ENCODE peak calls at places on chromosomes 4 and X, in nine cellular contexts. One of them, this sample, is unnamed.
A peak's percentile ranks its signal among the peaks of the same experiment; 100 is the strongest.

GRCh38 chr4:39814403-39815185 is 116.7 kb downstream of the UBE2K start:
- DNase-seq in stomach: no peak
- DNase-seq in suprapubic skin: no peak
- DNase-seq in upper lobe of left lung: no peak
- DNase-seq in H1: no peak
- DNase-seq in K562: no peak
- DNase-seq in transverse colon: no peak
- DNase-seq in GM12878: no peak
- DNase-seq in HepG2: peak; percentile 43
- DNase-seq in this sample: no peak

GRCh38 chrX:148333989-148334388 is 166.4 kb upstream of the AFF2 start:
- DNase-seq in HepG2: no peak
- DNase-seq in K562: no peak
- DNase-seq in H1: no peak
- DNase-seq in stomach: no peak
- DNase-seq in suprapubic skin: no peak
- DNase-seq in GM12878: no peak
- DNase-seq in transverse colon: no peak
- DNase-seq in upper lobe of left lung: no peak
- DNase-seq in this sample: no peak

GRCh38 chrX:151753313-151754041 is 18.9 kb downstream of the CNGA2 start:
- DNase-seq in suprapubic skin: peak; percentile 67
- DNase-seq in upper lobe of left lung: peak; percentile 51
- DNase-seq in HepG2: peak; percentile 13
- DNase-seq in transverse colon: peak; percentile 28
- DNase-seq in GM12878: no peak
- DNase-seq in K562: peak; percentile 65
- DNase-seq in stomach: peak; percentile 35
- DNase-seq in H1: no peak
- DNase-seq in this sample: peak; percentile 70

GRCh38 chrX:109966246-109966645 is 36.7 kb upstream of the TMEM164 start:
- DNase-seq in suprapubic skin: no peak
- DNase-seq in upper lobe of left lung: no peak
- DNase-seq in transverse colon: no peak
- DNase-seq in HepG2: no peak
- DNase-seq in GM12878: no peak
- DNase-seq in stomach: no peak
- DNase-seq in H1: no peak
- DNase-seq in K562: no peak
- DNase-seq in this sample: no peak

GRCh38 chr4:59175588-59175987 is 2024.5 kb upstream of the ADGRL3 start:
- DNase-seq in suprapubic skin: no peak
- DNase-seq in K562: no peak
- DNase-seq in upper lobe of left lung: no peak
- DNase-seq in H1: no peak
- DNase-seq in transverse colon: no peak
- DNase-seq in HepG2: no peak
- DNase-seq in stomach: no peak
- DNase-seq in GM12878: no peak
- DNase-seq in this sample: no peak

GRCh38 chrX:413322-414201 is 26.9 kb upstream of the PPP2R3B start:
- DNase-seq in stomach: no peak
- DNase-seq in transverse colon: no peak
- DNase-seq in H1: peak; percentile 51
- DNase-seq in upper lobe of left lung: no peak
- DNase-seq in HepG2: no peak
- DNase-seq in K562: no peak
- DNase-seq in GM12878: no peak
- DNase-seq in suprapubic skin: no peak
- DNase-seq in this sample: no peak

GRCh38 chr4:67393699-67394281 is 151.5 kb downstream of the CENPC start:
- DNase-seq in transverse colon: no peak
- DNase-seq in HepG2: peak; percentile 15
- DNase-seq in GM12878: no peak
- DNase-seq in upper lobe of left lung: no peak
- DNase-seq in stomach: no peak
- DNase-seq in H1: no peak
- DNase-seq in suprapubic skin: no peak
- DNase-seq in K562: peak; percentile 23
- DNase-seq in this sample: no peak

GRCh38 chr4:174865418-174865985 is 36.5 kb upstream of the GLRA3 start:
- DNase-seq in stomach: no peak
- DNase-seq in GM12878: no peak
- DNase-seq in suprapubic skin: no peak
- DNase-seq in H1: no peak
- DNase-seq in upper lobe of left lung: no peak
- DNase-seq in HepG2: no peak
- DNase-seq in transverse colon: no peak
- DNase-seq in K562: no peak
- DNase-seq in this sample: no peak

DNA sequence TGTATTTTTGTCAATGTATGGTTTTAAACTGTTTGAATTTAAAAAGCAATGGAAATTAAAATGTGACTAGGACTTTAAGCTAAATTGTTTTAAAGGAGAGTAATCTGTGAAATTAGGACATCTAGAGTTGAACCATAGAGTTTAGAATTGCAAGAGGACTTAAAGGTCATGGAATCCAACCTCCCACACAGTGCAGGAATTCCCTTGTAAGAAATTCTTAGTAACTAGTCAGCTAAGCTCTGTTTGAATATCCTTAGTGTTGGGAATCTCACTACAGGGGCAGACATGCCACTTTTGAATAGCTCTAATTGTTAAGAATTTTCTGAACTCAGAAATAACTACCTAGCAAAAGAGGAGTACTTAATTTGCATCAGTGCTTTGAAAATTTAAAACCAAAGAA is 292.9 kb downstream of the IL1RAPL1 start:
- DNase-seq in HepG2: no peak
- DNase-seq in upper lobe of left lung: no peak
- DNase-seq in transverse colon: no peak
- DNase-seq in H1: no peak
- DNase-seq in K562: no peak
- DNase-seq in stomach: no peak
- DNase-seq in GM12878: no peak
- DNase-seq in suprapubic skin: no peak
- DNase-seq in this sample: no peak
- TF ChIP-seq EP300 in HepG2: no peak
- TF ChIP-seq EP300 in upper lobe of left lung: no peak
- TF ChIP-seq EP300 in transverse colon: no peak
- TF ChIP-seq EP300 in H1: no peak
- TF ChIP-seq EP300 in K562: no peak
- TF ChIP-seq EP300 in stomach: no peak
- TF ChIP-seq EP300 in GM12878: no peak
- TF ChIP-seq EP300 in suprapubic skin: no peak
- TF ChIP-seq EP300 in this sample: no peak

DNA sequence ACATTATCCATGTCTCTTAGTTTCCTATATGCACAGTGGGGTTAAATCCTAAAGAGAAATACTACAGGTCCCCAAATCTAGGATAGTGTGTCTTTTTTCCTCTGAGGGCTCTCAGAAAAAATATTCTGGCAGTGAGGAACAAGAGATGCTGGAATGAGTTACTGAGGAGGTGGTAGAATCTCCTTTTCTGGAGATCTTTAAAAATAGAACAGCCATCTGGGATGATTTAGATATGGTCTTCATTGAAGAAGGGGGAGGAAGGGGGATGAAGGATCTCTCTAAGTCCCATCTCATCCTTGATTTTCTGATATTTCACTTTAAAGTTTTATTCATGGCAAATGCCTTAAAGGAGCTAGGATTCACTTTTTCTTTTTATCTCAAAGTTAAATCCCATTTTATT is 235.0 kb downstream of the MAML3 start:
- DNase-seq in GM12878: no peak
- DNase-seq in upper lobe of left lung: no peak
- DNase-seq in suprapubic skin: no peak
- DNase-seq in stomach: no peak
- DNase-seq in H1: no peak
- DNase-seq in K562: no peak
- DNase-seq in HepG2: no peak
- DNase-seq in transverse colon: no peak
- DNase-seq in this sample: no peak
- TF ChIP-seq POLR2AphosphoS5 in GM12878: no peak
- TF ChIP-seq POLR2AphosphoS5 in upper lobe of left lung: no peak
- TF ChIP-seq POLR2AphosphoS5 in suprapubic skin: no peak
- TF ChIP-seq POLR2AphosphoS5 in stomach: no peak
- TF ChIP-seq POLR2AphosphoS5 in H1: no peak
- TF ChIP-seq POLR2AphosphoS5 in K562: no peak
- TF ChIP-seq POLR2AphosphoS5 in HepG2: no peak
- TF ChIP-seq POLR2AphosphoS5 in transverse colon: no peak
- TF ChIP-seq POLR2AphosphoS5 in this sample: peak; percentile 40

DNA sequence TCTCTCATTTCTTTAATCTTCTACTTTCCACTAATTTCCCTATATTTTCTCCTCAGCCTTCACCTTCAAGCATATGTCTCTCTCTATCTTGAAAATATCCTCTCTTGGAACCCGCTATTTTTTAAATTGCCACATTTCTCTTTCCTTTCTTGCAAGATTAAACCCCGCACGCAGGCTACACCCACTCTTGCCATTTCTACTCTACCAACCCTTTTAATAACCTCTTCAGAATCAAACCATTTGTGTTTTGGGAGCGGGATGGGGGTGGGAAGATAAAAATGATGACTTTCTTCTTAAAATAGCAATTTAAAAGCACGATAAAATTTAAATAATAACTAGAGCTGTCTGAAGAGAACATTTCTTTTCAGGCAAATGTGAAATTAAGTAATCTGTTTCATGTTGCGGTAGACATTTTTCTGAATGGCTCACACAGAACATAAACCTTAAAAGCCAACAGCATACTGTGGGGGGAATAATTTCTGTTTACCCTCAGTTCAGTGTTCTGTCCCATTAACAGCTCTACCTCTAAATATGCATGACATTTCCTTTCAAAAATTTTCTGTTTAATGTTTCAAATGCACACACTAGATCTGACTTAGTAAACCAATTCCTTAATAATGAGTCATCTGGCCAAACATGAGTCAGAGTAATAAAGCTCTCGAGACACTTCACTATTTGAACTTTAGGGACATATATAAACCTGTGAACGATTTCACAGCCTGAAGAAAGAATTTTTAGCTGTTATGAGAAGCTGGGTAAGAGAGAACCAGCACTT is 20.5 kb downstream of the ARSJ start:
- DNase-seq in upper lobe of left lung: no peak
- DNase-seq in H1: no peak
- DNase-seq in GM12878: no peak
- DNase-seq in transverse colon: no peak
- DNase-seq in suprapubic skin: no peak
- DNase-seq in stomach: no peak
- DNase-seq in K562: no peak
- DNase-seq in HepG2: peak; percentile 74
- DNase-seq in this sample: no peak
- TF ChIP-seq POLR2A in upper lobe of left lung: no peak
- TF ChIP-seq POLR2A in H1: no peak
- TF ChIP-seq POLR2A in GM12878: no peak
- TF ChIP-seq POLR2A in transverse colon: no peak
- TF ChIP-seq POLR2A in suprapubic skin: no peak
- TF ChIP-seq POLR2A in stomach: no peak
- TF ChIP-seq POLR2A in K562: no peak
- TF ChIP-seq POLR2A in HepG2: no peak
- TF ChIP-seq POLR2A in this sample: no peak

DNA sequence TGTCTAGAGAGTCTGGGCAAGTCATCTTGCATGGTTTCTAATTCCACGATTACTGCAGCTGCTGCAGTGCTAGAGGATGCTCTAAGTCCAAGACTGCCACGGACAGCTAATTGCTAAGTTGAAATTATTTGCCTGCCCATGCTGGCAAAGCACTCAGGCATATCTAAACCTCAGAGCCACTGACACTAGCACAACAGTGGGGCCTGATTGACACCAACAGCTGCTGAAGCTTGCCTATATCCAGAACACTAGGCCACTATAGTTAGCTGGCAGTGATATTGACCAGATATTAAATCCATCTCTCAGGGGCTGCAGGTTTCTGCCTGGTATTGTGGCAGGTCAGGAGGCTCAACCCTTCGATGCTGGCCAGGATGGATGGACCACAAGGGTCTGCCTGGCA is 103.9 kb downstream of the DCAF12L1 start:
- DNase-seq in stomach: no peak
- DNase-seq in H1: no peak
- DNase-seq in suprapubic skin: no peak
- DNase-seq in K562: no peak
- DNase-seq in GM12878: no peak
- DNase-seq in HepG2: no peak
- DNase-seq in transverse colon: no peak
- DNase-seq in upper lobe of left lung: no peak
- DNase-seq in this sample: no peak
- TF ChIP-seq EP300 in stomach: no peak
- TF ChIP-seq EP300 in H1: no peak
- TF ChIP-seq EP300 in suprapubic skin: no peak
- TF ChIP-seq EP300 in K562: no peak
- TF ChIP-seq EP300 in GM12878: no peak
- TF ChIP-seq EP300 in HepG2: no peak
- TF ChIP-seq EP300 in transverse colon: no peak
- TF ChIP-seq EP300 in upper lobe of left lung: no peak
- TF ChIP-seq EP300 in this sample: no peak

This sample was measured in sigmoid colon.